ENCODE peak calls at places on chromosomes 6 and 20, in six cellular contexts. Q, X, C, D, F and T are unnamed samples.

GRCh38 chr6:168606722-168607121 is 165.7 kb downstream of the SMOC2 start:
- DNase-seq in F (no peak), X (no peak), Q (no peak), C (no peak), D (no peak), T (no peak)

GRCh38 chr6:113530769-113531168 is 326.4 kb upstream of the MARCKS start:
- DNase-seq in D (no peak), C (no peak), X (peak), F (no peak), Q (no peak), T (no peak)

GRCh38 chr6:138815797-138816528 is 20.1 kb downstream of the ECT2L start:
- DNase-seq in Q (no peak), C (no peak), X (peak), F (no peak), D (no peak), T (peak)

GRCh38 chr20:542777-543368 is 717 bp downstream of the CSNK2A1 start:
- DNase-seq in F (peak), Q (peak), C (no peak), X (no peak), D (peak), T (peak)

GRCh38 chr20:34390769-34391447 is 27.8 kb downstream of the ITCH start:
- DNase-seq in C (peak), F (no peak), Q (no peak), X (peak), D (no peak), T (no peak)

GRCh38 chr6:112951829-112952228 is 604.7 kb downstream of the RFPL4B start:
- DNase-seq in F (no peak), Q (no peak), D (no peak), X (no peak), C (no peak), T (no peak)

GRCh38 chr6:37172991-37173572 is 3.1 kb downstream of the PIM1 start:
- DNase-seq in C (no peak), X (no peak), D (no peak), F (no peak), Q (no peak), T (no peak)

GRCh38 chr20:53865905-53866786 is 204.2 kb downstream of the BCAS1 start:
- DNase-seq in D (peak), X (peak), C (no peak), F (peak), Q (peak), T (no peak)

GRCh38 chr6:40845588-40845987 is 193.4 kb downstream of the UNC5CL start:
- DNase-seq in D (peak), F (peak), X (peak), C (no peak), Q (peak), T (peak)

GRCh38 chr20:38167851-38168760 is 3.0 kb upstream of the TGM2 start:
- DNase-seq in X (peak), Q (no peak), F (no peak), D (no peak), C (peak), T (no peak)

GRCh38 chr20:33893314-33893713 is 82.2 kb downstream of the CHMP4B start:
- DNase-seq in D (no peak), C (no peak), X (peak), Q (no peak), F (no peak), T (no peak)

GRCh38 chr6:114304304-114304887 is 38.4 kb downstream of the HS3ST5 start:
- DNase-seq in Q (no peak), X (peak), D (no peak), C (no peak), F (no peak), T (no peak)

GRCh38 chr6:74117113-74117512 is 421.1 kb downstream of the CD109 start:
- DNase-seq in F (no peak), Q (no peak), D (no peak), C (no peak), X (peak), T (no peak)

GRCh38 chr6:37783831-37784584 is 35.5 kb upstream of the ZFAND3 start:
- DNase-seq in Q (peak), F (no peak), D (peak), C (peak), X (no peak), T (peak)

GRCh38 chr6:43887340-43887858 is 117.4 kb downstream of the VEGFA start:
- DNase-seq in Q (no peak), C (no peak), F (no peak), D (no peak), X (no peak), T (no peak)

GRCh38 chr6:147043994-147044477 is 160.2 kb upstream of the STXBP5 start:
- DNase-seq in C (no peak), F (no peak), Q (no peak), D (no peak), X (no peak), T (no peak)

GRCh38 chr20:43191946-43192847 is 2.5 kb upstream of the PTPRT start:
- DNase-seq in F (peak), D (peak), Q (peak), C (no peak), X (no peak), T (peak)

GRCh38 chr20:51002633-51003032 is 20.3 kb downstream of the KCNG1 start:
- DNase-seq in X (no peak), F (no peak), C (no peak), Q (no peak), D (no peak), T (no peak)

GRCh38 chr6:71468841-71469750 is 180.5 kb downstream of the OGFRL1 start:
- DNase-seq in Q (no peak), F (no peak), C (no peak), D (no peak), X (peak), T (no peak)

GRCh38 chr6:71404145-71404966 is 115.7 kb downstream of the OGFRL1 start:
- DNase-seq in F (no peak), X (peak), C (no peak), D (no peak), Q (no peak), T (no peak)

GRCh38 chr6:116111552-116112528 is 11.2 kb downstream of the NT5DC1 start:
- DNase-seq in C (no peak), F (no peak), X (no peak), Q (peak), D (peak), T (no peak)

GRCh38 chr6:116113386-116113785 is 12.5 kb downstream of the COL10A1 start:
- DNase-seq in C (no peak), D (no peak), Q (no peak), X (no peak), F (no peak), T (no peak)

GRCh38 chr6:116120430-116120829 is 5.5 kb downstream of the COL10A1 start:
- DNase-seq in Q (no peak), D (no peak), C (no peak), F (no peak), X (no peak), T (no peak)

GRCh38 chr6:116118608-116119007 is 7.3 kb downstream of the COL10A1 start:
- DNase-seq in C (no peak), X (no peak), F (no peak), Q (no peak), D (no peak), T (no peak)

GRCh38 chr6:116115781-116116180 is 10.2 kb downstream of the COL10A1 start:
- DNase-seq in C (no peak), F (no peak), D (no peak), Q (no peak), X (no peak), T (no peak)
- TF ChIP-seq CTCF in C (no peak), F (peak), D (no peak), Q (peak), X (peak), T (no peak)

GRCh38 chr6:84568971-84569370 is 195.4 kb downstream of the TBX18 start:
- DNase-seq in Q (no peak), D (no peak), X (no peak), F (no peak), C (no peak), T (no peak)
- TF ChIP-seq CTCF in Q (no peak), D (no peak), X (no peak), F (peak), C (no peak), T (no peak)

GRCh38 chr6:34484391-34484790 is 18.5 kb downstream of the PACSIN1 start:
- DNase-seq in X (no peak), Q (no peak), D (no peak), C (no peak), F (no peak), T (no peak)
- TF ChIP-seq CTCF in X (no peak), Q (no peak), D (no peak), C (no peak), F (no peak), T (no peak)

GRCh38 chr20:46555370-46555956 is 5.0 kb upstream of the OCSTAMP start:
- DNase-seq in F (no peak), X (no peak), D (no peak), Q (no peak), C (no peak), T (no peak)
- TF ChIP-seq CTCF in F (no peak), X (no peak), D (no peak), Q (no peak), C (no peak), T (no peak)

GRCh38 chr6:157881375-157881774 is 58.3 kb downstream of the SNX9 start:
- DNase-seq in C (no peak), F (no peak), X (no peak), Q (no peak), D (no peak), T (no peak)
- TF ChIP-seq CTCF in C (no peak), F (no peak), X (no peak), Q (no peak), D (no peak), T (no peak)

DNA sequence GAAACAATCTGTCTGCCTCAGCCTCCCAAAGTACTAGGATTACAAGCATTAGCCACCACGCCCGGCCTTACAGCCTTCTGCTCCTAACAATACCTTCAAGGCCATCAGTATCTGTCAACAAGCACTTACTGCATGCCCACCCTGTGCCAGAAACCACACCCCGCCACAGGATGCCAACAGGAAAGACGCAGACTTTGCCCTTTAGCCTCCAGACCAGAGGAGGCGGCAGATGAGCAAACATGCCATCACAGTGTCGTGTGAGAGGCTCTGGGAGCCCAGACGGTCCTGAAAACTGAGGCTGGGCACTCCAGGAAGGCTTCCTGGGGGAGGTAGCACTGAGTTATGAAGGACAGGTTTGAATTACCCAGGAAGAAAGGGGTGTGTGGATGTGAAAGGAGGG is 34.7 kb upstream of the TGM3 start:
- DNase-seq in X (no peak), D (no peak), C (no peak), F (no peak), Q (no peak), T (no peak)
- TF ChIP-seq CTCF in X (no peak), D (no peak), C (no peak), F (no peak), Q (no peak), T (no peak)